ENCODE peak calls at places on chromosomes 7 and 10, in six cellular contexts. J is testis, U is cardiac muscle cell, I is body of pancreas, P is lower leg skin, D is right lobe of liver. C is an unnamed sample.

GRCh38 chr7:29078286-29078685 is 68.1 kb downstream of the CPVL start:
- DNase-seq in U (no peak), I (no peak), P (no peak), D (no peak), J (no peak), C (no peak)

GRCh38 chr7:140778975-140779374 is 82.5 kb downstream of the NDUFB2 start:
- DNase-seq in I (no peak), D (no peak), P (no peak), J (no peak), U (no peak), C (no peak)

GRCh38 chr10:20855398-20856038 is 41.6 kb downstream of the NEBL start:
- DNase-seq in J (no peak), U (peak), I (no peak), D (no peak), P (no peak), C (peak)

GRCh38 chr7:73972614-73973013 is 55.4 kb upstream of the ELN start:
- DNase-seq in J (peak), U (no peak), D (peak), P (peak), I (no peak), C (no peak)

GRCh38 chr10:133124357-133125211 is 35.4 kb upstream of the KNDC1 start:
- DNase-seq in D (no peak), J (no peak), U (peak), P (no peak), I (peak), C (no peak)

GRCh38 chr7:124784879-124785818 is 19.6 kb upstream of the GPR37 start:
- DNase-seq in U (peak), I (peak), P (no peak), J (peak), D (peak), C (peak)

GRCh38 chr7:25262586-25262985 is 34.3 kb upstream of the NPVF start:
- DNase-seq in I (no peak), J (no peak), U (peak), P (no peak), D (no peak), C (peak)

GRCh38 chr7:46129831-46130230 is 208.8 kb upstream of the IGFBP3 start:
- DNase-seq in D (no peak), J (no peak), U (no peak), P (no peak), I (no peak), C (no peak)

GRCh38 chr10:5477948-5478693 is 21.2 kb downstream of the CALML5 start:
- DNase-seq in I (no peak), D (no peak), P (no peak), J (no peak), U (no peak), C (no peak)

GRCh38 chr7:11212816-11213215 is 239.1 kb downstream of the PHF14 start:
- DNase-seq in P (no peak), D (no peak), U (peak), I (no peak), J (no peak), C (peak)

GRCh38 chr7:34155225-34155908 is 250.0 kb downstream of the BMPER start:
- DNase-seq in J (no peak), D (no peak), P (no peak), U (peak), I (no peak), C (peak)

GRCh38 chr10:91579351-91579985 is 53.4 kb downstream of the PPP1R3C start:
- DNase-seq in P (no peak), D (no peak), U (no peak), J (no peak), I (no peak), C (no peak)

GRCh38 chr7:2003931-2004812 is 228.6 kb downstream of the MAD1L1 start:
- DNase-seq in D (peak), I (no peak), J (no peak), U (no peak), P (peak), C (no peak)

GRCh38 chr10:29642996-29643395 is 8.2 kb upstream of the SVIL start:
- DNase-seq in I (no peak), D (peak), P (no peak), U (peak), J (peak), C (no peak)

GRCh38 chr10:10662720-10663467 is 354.8 kb upstream of the CELF2 start:
- DNase-seq in D (no peak), P (no peak), U (peak), J (no peak), I (no peak), C (no peak)

GRCh38 chr10:9301148-9301547 is 1246.7 kb downstream of the GATA3 start:
- DNase-seq in D (no peak), P (no peak), I (no peak), U (no peak), J (no peak), C (no peak)
- TF ChIP-seq CTCF in D (peak), P (no peak), I (no peak), U (no peak), J (peak), C (peak)

GRCh38 chr7:36190447-36191291 is 37.6 kb downstream of the EEPD1 start:
- DNase-seq in J (no peak), P (peak), U (no peak), D (no peak), I (no peak), C (no peak)
- H3K4me3 ChIP-seq in J (no peak), P (no peak), U (no peak), D (no peak), I (no peak), C (no peak)

GRCh38 chr7:87507446-87507845 is 32.0 kb upstream of the ABCB4 start:
- DNase-seq in D (no peak), U (no peak), J (no peak), I (no peak), P (no peak), C (no peak)
- TF ChIP-seq CTCF in D (peak), U (peak), J (no peak), I (no peak), P (no peak), C (peak)

DNA sequence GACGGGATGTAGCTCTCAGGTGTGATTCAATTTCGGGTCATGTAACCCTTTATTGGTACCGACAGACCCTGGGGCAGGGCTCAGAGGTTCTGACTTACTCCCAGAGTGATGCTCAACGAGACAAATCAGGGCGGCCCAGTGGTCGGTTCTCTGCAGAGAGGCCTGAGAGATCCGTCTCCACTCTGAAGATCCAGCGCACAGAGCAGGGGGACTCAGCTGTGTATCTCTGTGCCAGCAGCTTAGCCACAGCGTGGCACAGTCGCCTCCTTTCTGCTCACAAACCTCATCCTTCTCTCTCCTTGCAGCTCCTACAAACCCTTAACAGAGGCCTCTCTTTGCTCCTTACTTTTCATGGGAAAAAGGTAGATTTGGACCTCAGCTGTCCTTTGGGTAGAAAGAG is 197.5 kb upstream of the PRSS58 start:
- DNase-seq in D (no peak), I (no peak), U (peak), P (no peak), J (no peak), C (no peak)
- H3K4me3 ChIP-seq in D (no peak), I (no peak), U (no peak), P (no peak), J (no peak), C (no peak)

GRCh38 chr10:62422068-62422590 is 48.0 kb downstream of the ZNF365 start:
- DNase-seq in J (no peak), U (peak), D (no peak), I (no peak), P (no peak), C (no peak)

GRCh38 chr10:62426086-62426485 is 51.9 kb downstream of the ZNF365 start:
- DNase-seq in I (no peak), D (no peak), P (no peak), U (no peak), J (no peak), C (no peak)

GRCh38 chr10:62426600-62426999 is 52.4 kb downstream of the ZNF365 start:
- DNase-seq in J (no peak), D (no peak), P (no peak), U (no peak), I (no peak), C (no peak)

DNA sequence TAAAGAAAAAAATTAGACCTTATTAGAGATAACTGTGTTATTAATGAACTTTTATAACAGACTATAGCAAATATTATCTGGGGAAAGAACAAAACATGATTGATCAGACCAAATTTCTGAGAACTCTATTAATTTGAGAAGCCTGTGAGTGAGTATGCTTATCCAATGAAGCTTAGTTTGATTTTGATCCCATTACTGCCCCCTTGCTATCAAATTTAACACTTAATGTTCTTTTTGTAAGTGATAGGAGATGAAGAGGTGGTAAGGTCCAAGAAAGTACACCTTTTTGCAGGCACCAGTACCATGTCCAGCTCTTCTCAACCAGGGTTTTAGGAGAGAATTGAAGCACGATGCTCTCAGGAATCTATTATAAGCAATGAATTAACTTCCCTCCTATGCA is 49.9 kb downstream of the ZNF365 start:
- DNase-seq in I (no peak), D (no peak), U (no peak), P (no peak), J (no peak), C (no peak)
- TF ChIP-seq CTCF in I (no peak), D (no peak), U (no peak), P (no peak), J (no peak), C (no peak)

DNA sequence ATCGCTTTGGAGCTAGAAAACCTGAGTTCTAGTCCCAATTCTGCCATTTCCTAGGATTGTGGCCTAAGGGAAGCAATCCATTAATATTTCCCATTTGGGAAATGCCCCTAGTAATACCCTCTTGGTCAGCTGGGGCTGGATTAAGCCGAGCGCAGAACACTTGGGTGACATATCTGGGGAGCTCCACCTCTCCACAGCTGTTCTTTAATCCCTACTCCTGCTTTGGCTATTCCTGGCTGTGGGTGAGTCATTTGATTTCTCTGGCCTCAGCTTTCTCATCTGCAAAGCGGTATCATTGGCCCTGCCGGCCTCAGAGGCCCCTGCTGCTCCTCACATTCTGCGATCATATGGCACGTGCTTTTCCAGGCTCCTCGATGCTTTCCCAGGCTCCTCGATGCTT is 108.3 kb downstream of the BUB3 start:
- DNase-seq in P (peak), J (no peak), D (no peak), U (no peak), I (no peak), C (no peak)
- H3K4me3 ChIP-seq in P (no peak), J (no peak), D (no peak), U (no peak), I (no peak), C (no peak)